ENCODE peak calls at places on chromosomes 13 and 19, in four cellular contexts. V is HepG2, X is SK-N-SH, A is K562. D is an unnamed sample.
A peak's percentile ranks its signal among the peaks of the same experiment; 100 is the strongest.

GRCh38 chr13:108755084-108755483 is 125.7 kb downstream of the MYO16 start:
- DNase-seq in V (no peak), X (no peak), A (no peak), D (no peak)

GRCh38 chr13:73368608-73369007 is 309.8 kb downstream of the KLF5 start:
- DNase-seq in V (no peak), X (no peak), A (no peak), D (no peak)

GRCh38 chr19:16014923-16015804 is 61.1 kb upstream of the TPM4 start:
- DNase-seq in V (no peak), X (peak; percentile 4), A (no peak), D (no peak)

GRCh38 chr13:112792511-112792910 is 102.7 kb downstream of the ATP11A start:
- DNase-seq in V (no peak), X (no peak), A (no peak), D (no peak)

GRCh38 chr13:108213946-108214345 is 1.4 kb downstream of the LIG4 start:
- DNase-seq in V (no peak), X (no peak), A (no peak), D (no peak)

GRCh38 chr13:95403349-95404140 is 102.3 kb upstream of the ABCC4 start:
- DNase-seq in V (no peak), X (no peak), A (no peak), D (no peak)

GRCh38 chr13:24165746-24166145 is 5.2 kb downstream of the SPATA13 start:
- DNase-seq in V (no peak), X (no peak), A (no peak), D (no peak)

GRCh38 chr13:45592758-45593157 is 22.8 kb downstream of the ERICH6B start:
- DNase-seq in V (no peak), X (no peak), A (no peak), D (no peak)

GRCh38 chr19:35033067-35034004 is 3.1 kb downstream of the SCN1B start:
- DNase-seq in V (no peak), X (no peak), A (no peak), D (no peak)

GRCh38 chr13:44052843-44053607 is 173.3 kb downstream of the LACC1 start:
- DNase-seq in V (no peak), X (no peak), A (no peak), D (no peak)

GRCh38 chr19:6272913-6273600 is 6.7 kb downstream of the MLLT1 start:
- DNase-seq in V (no peak), X (no peak), A (no peak), D (no peak)

GRCh38 chr13:44854264-44855060 is 134.8 kb downstream of the NUFIP1 start:
- DNase-seq in V (peak; percentile 62), X (no peak), A (no peak), D (no peak)

GRCh38 chr19:47713046-47714021 is at the start of gene EHD2:
- DNase-seq in V (no peak), X (peak; percentile 88), A (peak; percentile 97), D (no peak)

GRCh38 chr13:73245271-73245670 is 186.5 kb downstream of the KLF5 start:
- DNase-seq in V (no peak), X (no peak), A (no peak), D (no peak)

GRCh38 chr13:53844747-53845146 is 816.1 kb downstream of the OLFM4 start:
- DNase-seq in V (no peak), X (no peak), A (no peak), D (no peak)
- TF ChIP-seq REST in V (no peak), X (no peak), A (no peak), D (no peak)

DNA sequence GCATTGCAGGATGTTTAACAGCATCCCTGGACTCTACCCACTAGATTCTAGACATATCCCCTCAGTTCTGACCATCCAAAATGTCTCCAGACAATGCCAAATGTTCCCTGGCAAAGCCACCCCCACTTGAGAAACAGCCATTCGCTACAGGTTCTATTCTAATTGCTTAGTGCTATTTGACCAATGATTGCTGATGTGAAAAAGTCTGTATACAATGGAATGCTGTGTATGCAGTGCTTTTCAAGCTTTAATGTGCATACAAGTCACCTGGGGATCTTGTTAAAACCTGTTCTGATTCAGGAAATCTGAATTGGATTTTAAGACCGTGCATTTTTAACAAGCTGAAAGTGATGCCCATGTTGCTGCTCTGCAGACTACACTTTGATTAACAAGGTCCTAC is 331.8 kb upstream of the KLF12 start:
- DNase-seq in V (no peak), X (no peak), A (no peak), D (no peak)
- TF ChIP-seq USF2 in V (no peak), X (no peak), A (no peak), D (no peak)

DNA sequence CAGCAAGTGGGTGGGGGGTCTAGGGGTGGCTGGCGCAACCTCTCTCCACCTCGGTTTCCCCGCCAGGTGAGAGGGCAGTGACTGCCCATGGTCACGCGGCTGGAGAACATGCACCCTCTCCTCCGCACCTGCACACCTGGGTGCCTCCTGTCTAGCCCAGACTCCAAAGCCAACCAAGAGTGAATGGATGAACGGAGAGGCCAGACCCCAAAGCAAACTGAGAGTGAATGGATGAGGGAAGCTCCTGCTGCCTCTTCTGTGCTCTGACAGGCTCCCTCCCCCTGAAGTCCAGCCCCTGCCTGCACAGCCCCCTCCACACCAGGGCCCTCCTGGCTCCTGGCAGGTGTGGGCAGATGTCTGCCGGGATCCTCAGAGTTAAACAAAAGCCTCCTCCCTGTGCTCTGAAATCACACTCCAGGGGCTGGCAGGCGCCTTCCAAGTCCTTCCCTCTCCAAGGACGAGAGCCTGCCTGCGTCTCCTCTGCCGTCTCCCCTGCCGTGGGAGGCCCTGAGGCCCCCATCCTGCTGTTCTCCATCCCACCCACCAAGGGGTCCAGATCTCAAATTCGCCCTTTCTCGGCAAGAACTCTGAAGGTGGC is 2.2 kb downstream of the SBNO2 start:
- DNase-seq in V (no peak), X (no peak), A (no peak), D (no peak)
- TF ChIP-seq YY1 in V (no peak), X (no peak), A (no peak), D (no peak)

DNA sequence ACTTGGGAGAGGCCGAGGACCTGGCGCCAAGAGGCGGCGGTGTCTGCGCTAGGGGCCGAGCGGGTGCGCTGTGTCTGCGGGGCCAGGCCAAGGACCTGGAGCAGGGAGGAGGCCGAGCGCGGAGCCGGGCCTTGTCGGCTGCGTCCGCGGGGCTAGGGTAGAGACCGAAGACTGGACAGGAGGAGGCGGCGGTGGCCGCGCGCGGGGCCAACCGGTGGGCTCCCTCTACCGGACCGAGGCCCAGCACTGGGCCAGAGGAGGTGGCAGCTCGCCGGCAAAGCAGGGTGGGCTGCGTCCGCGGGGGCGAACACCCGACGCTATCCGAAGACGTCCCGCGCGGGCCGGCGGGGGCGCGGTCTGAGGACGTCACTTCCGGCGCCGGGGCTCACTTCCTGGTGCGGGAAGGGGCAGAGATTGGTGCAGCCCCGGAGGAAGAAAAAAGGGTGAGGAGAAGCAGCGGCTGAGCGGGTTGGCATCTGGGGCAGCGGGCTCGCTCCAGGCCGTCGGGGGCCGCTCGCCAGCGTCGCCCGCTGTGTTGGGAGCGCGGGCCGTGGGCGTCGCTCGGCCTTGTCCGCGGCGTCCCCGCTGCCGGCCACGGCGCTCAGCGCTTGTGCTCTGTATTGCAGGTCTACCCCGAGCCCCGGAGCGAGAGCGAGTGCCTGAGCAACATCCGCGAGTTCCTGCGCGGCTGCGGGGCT is 38.3 kb downstream of the ARHGEF7 start:
- DNase-seq in V (peak; percentile 88), X (peak; percentile 98), A (peak; percentile 87), D (no peak)
- TF ChIP-seq REST in V (no peak), X (no peak), A (no peak), D (no peak)

GRCh38 chr19:33736158-33736557 is 60.5 kb upstream of the KCTD15 start:
- DNase-seq in V (no peak), X (no peak), A (no peak), D (no peak)

GRCh38 chr19:33736787-33737186 is 59.9 kb upstream of the KCTD15 start:
- DNase-seq in V (no peak), X (no peak), A (no peak), D (no peak)

GRCh38 chr19:33737704-33738103 is 59.0 kb upstream of the KCTD15 start:
- DNase-seq in V (no peak), X (no peak), A (no peak), D (no peak)

GRCh38 chr19:33731886-33732285 is 64.8 kb upstream of the KCTD15 start:
- DNase-seq in V (no peak), X (no peak), A (no peak), D (no peak)

DNA sequence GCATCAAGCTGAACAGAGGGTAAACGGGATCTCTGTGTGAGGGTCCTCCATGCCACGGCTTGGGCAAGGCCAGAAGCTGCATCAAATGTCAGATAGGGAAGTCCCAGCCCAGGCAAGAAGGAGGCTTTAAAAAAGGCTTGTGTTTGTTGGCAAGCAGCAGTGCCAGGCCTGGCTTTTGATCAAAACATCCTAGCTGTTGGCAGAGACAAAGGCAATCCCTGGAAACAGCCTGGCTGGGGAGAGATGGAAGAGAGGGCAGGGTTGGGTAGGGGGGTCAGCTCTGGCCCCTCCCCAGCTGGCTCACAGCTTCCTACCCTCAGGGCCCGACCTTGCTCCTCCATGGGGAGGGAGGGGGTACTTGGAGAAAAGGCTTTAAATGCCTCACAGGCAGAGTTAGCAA is 61.8 kb upstream of the KCTD15 start:
- DNase-seq in V (no peak), X (peak; percentile 69), A (no peak), D (no peak)
- TF ChIP-seq USF2 in V (no peak), X (no peak), A (no peak), D (no peak)

GRCh38 chr19:45125360-45125759 is 32.4 kb downstream of the PPP1R37 start:
- DNase-seq in V (no peak), X (no peak), A (no peak), D (no peak)
- TF ChIP-seq YY1 in V (no peak), X (no peak), A (no peak), D (no peak)

GRCh38 chr13:110561335-110562033 is at the start of gene RAB20:
- DNase-seq in V (peak; percentile 80), X (peak; percentile 96), A (peak; percentile 91), D (no peak)

GRCh38 chr13:110559986-110560385 is 1.5 kb downstream of the RAB20 start:
- DNase-seq in V (no peak), X (no peak), A (no peak), D (no peak)

GRCh38 chr13:110560606-110561334 is 752 bp downstream of the RAB20 start:
- DNase-seq in V (peak; percentile 49), X (peak; percentile 71), A (no peak), D (no peak)

GRCh38 chr13:110557610-110558305 is 3.8 kb downstream of the RAB20 start:
- DNase-seq in V (no peak), X (no peak), A (no peak), D (no peak)

GRCh38 chr13:110559429-110559943 is 2.0 kb downstream of the RAB20 start:
- DNase-seq in V (no peak), X (no peak), A (no peak), D (no peak)
- TF ChIP-seq REST in V (no peak), X (no peak), A (no peak), D (no peak)

DNA sequence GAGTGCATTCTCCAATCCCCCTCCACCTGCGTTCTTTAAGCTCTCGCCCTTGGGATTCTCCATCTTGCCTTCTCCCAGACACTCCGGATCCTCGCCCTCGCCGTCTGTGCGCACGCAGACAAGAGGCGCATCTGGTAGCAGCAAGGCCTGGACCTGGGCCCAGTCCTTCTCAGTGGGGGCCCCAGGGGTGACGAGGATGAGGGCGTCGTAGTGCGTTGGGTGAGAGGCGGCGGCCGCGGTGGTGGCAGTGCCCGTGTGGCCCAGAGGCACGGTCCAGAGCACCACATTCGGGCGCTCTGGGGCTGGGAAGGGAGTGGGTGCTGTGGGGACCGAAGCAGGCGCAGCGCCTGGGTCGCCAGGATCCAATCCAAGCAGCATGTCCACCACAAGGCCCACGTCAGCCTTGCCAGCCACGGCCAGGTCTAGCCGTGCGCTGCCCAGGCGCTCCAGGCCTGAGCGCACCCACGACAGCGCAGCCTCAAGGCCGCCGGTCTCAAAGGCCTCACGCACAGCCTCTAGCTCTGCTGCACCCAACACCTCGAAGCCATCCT is 3.1 kb downstream of the IRGQ start:
- DNase-seq in V (no peak), X (no peak), A (no peak), D (no peak)
- TF ChIP-seq USF2 in V (no peak), X (no peak), A (no peak), D (no peak)

D was measured in GM12878.